ENCODE peak calls at places on chromosomes 11 and 22, in seven cellular contexts. M is neuronal stem cell; K is tibial nerve; Y is CD8-positive, alpha-beta memory T cell; R is body of pancreas; P is mesenchymal stem cell; A is tibial artery. W is an unnamed sample. For H3K4me1, the result is how much of the 10 kb centered on the place peaks cover.

GRCh38 chr22:23079240-23079768 is 9.0 kb downstream of the GNAZ start:
- DNase-seq in M (no peak), K (no peak), Y (no peak), R (no peak), P (no peak), A (no peak), W (no peak)

GRCh38 chr22:24068717-24069116 is 57.6 kb downstream of the CABIN1 start:
- DNase-seq in M (no peak), K (no peak), Y (no peak), R (no peak), P (no peak), A (no peak), W (no peak)

GRCh38 chr11:5274340-5274739 is 4.6 kb upstream of the HBE1 start:
- DNase-seq in M (no peak), K (no peak), Y (no peak), R (no peak), P (peak), A (no peak), W (no peak)

GRCh38 chr11:77710358-77710757 is 72.8 kb upstream of the CLNS1A start:
- DNase-seq in M (no peak), K (no peak), Y (no peak), R (no peak), P (peak), A (no peak), W (no peak)

GRCh38 chr11:34667810-34668582 is 47.1 kb downstream of the EHF start:
- DNase-seq in M (no peak), K (no peak), Y (no peak), R (no peak), P (no peak), A (no peak), W (no peak)

GRCh38 chr11:73387594-73388021 is 11.4 kb downstream of the RELT start:
- DNase-seq in M (no peak), K (no peak), Y (no peak), R (no peak), P (no peak), A (no peak), W (no peak)

GRCh38 chr11:69918938-69919650 is 99.9 kb upstream of the FGF3 start:
- DNase-seq in M (peak), K (no peak), Y (peak), R (peak), P (peak), A (peak), W (peak)

GRCh38 chr11:2120359-2121100 is 18.7 kb downstream of the IGF2 start:
- DNase-seq in M (no peak), K (no peak), Y (no peak), R (no peak), P (no peak), A (no peak), W (no peak)

GRCh38 chr11:72237112-72237931 is 6.7 kb downstream of the PHOX2A start:
- DNase-seq in M (no peak), K (no peak), Y (no peak), R (no peak), P (no peak), A (no peak), W (no peak)

GRCh38 chr22:50267591-50268390 is 2.4 kb downstream of the MAPK11 start:
- DNase-seq in M (no peak), K (peak), Y (peak), R (peak), P (no peak), A (no peak), W (no peak)

GRCh38 chr11:62574363-62575057 is 819 bp upstream of the EEF1G start:
- DNase-seq in M (no peak), K (no peak), Y (no peak), R (peak), P (no peak), A (no peak), W (no peak)

GRCh38 chr11:67626970-67627369 is 2.8 kb downstream of the NUDT8 start:
- DNase-seq in M (no peak), K (no peak), Y (no peak), R (no peak), P (no peak), A (no peak), W (no peak)

GRCh38 chr11:8219257-8220021 is 44.2 kb downstream of the LMO1 start:
- DNase-seq in M (no peak), K (no peak), Y (no peak), R (peak), P (peak), A (no peak), W (no peak)

GRCh38 chr11:132126973-132127900 is 756.8 kb downstream of the NTM start:
- DNase-seq in M (peak), K (peak), Y (no peak), R (peak), P (peak), A (peak), W (peak)

GRCh38 chr11:120142072-120142423 is 4.1 kb upstream of the TRIM29 start:
- DNase-seq in M (no peak), K (no peak), Y (no peak), R (no peak), P (no peak), A (no peak), W (peak)

GRCh38 chr11:58330861-58331260 is 28.0 kb downstream of the OR5B17 start:
- DNase-seq in M (no peak), K (no peak), Y (no peak), R (no peak), P (peak), A (no peak), W (no peak)

GRCh38 chr22:42970029-42970428 is 44.9 kb downstream of the PACSIN2 start:
- DNase-seq in M (no peak), K (no peak), Y (no peak), R (no peak), P (no peak), A (no peak), W (no peak)

GRCh38 chr22:49699476-49699875 is 128.2 kb downstream of the BRD1 start:
- DNase-seq in M (no peak), K (no peak), Y (no peak), R (no peak), P (no peak), A (no peak), W (no peak)

GRCh38 chr11:45646275-45646970 is 19.0 kb downstream of the CHST1 start:
- DNase-seq in M (no peak), K (no peak), Y (no peak), R (no peak), P (peak), A (no peak), W (no peak)

GRCh38 chr11:30155428-30155827 is 75.4 kb upstream of the FSHB start:
- DNase-seq in M (no peak), K (no peak), Y (no peak), R (no peak), P (no peak), A (no peak), W (no peak)

GRCh38 chr11:78424334-78425270 is 7.0 kb upstream of the GAB2 start:
- DNase-seq in M (no peak), K (no peak), Y (no peak), R (no peak), P (peak), A (no peak), W (no peak)

GRCh38 chr11:96863520-96863919 is 473.7 kb downstream of the JRKL start:
- DNase-seq in M (no peak), K (no peak), Y (no peak), R (no peak), P (no peak), A (no peak), W (no peak)

GRCh38 chr11:71215372-71215965 is 36.9 kb downstream of the SHANK2 start:
- DNase-seq in M (no peak), K (no peak), Y (no peak), R (no peak), P (no peak), A (peak), W (no peak)

GRCh38 chr11:79493555-79494171 is 52.8 kb upstream of the TENM4 start:
- DNase-seq in M (peak), K (peak), Y (no peak), R (peak), P (peak), A (peak), W (peak)

GRCh38 chr11:118050208-118050891 is 26.5 kb upstream of the TMPRSS4 start:
- DNase-seq in M (no peak), K (no peak), Y (no peak), R (no peak), P (no peak), A (no peak), W (peak)

GRCh38 chr11:6666302-6667183 is 10.9 kb upstream of the DCHS1 start:
- DNase-seq in M (no peak), K (no peak), Y (no peak), R (no peak), P (no peak), A (no peak), W (no peak)

GRCh38 chr22:39494471-39495120 is 7.5 kb upstream of the MIEF1 start:
- DNase-seq in M (no peak), K (no peak), Y (no peak), R (no peak), P (peak), A (no peak), W (no peak)

GRCh38 chr11:94885133-94885532 is 88.2 kb downstream of the CWC15 start:
- DNase-seq in M (no peak), K (no peak), Y (no peak), R (no peak), P (peak), A (no peak), W (no peak)

GRCh38 chr11:100994966-100995365 is 134.6 kb downstream of the PGR start:
- DNase-seq in M (no peak), K (no peak), Y (no peak), R (no peak), P (no peak), A (no peak), W (no peak)

GRCh38 chr11:65879622-65880021 is at the start of gene CTSW:
- DNase-seq in M (no peak), K (no peak), Y (peak), R (no peak), P (no peak), A (no peak), W (no peak)

GRCh38 chr11:36507824-36508489 is 2.1 kb downstream of the TRAF6 start:
- DNase-seq in M (no peak), K (no peak), Y (no peak), R (peak), P (no peak), A (peak), W (no peak)

GRCh38 chr11:64156235-64157011 is 9.5 kb downstream of the MACROD1 start:
- DNase-seq in M (no peak), K (no peak), Y (no peak), R (no peak), P (no peak), A (no peak), W (no peak)

GRCh38 chr11:73003083-73003482 is 139.0 kb downstream of the FCHSD2 start:
- DNase-seq in M (no peak), K (no peak), Y (no peak), R (no peak), P (no peak), A (no peak), W (no peak)

GRCh38 chr11:112156153-112156552 is 7.7 kb downstream of the IL18 start:
- DNase-seq in M (no peak), K (no peak), Y (no peak), R (no peak), P (no peak), A (no peak), W (no peak)
- H3K4me1 ChIP-seq in M (under half), K (under half), Y (under half), R (under half), P (under half), A (under half), W (under half)

GRCh38 chr11:126892781-126893180 is 107.8 kb downstream of the KIRREL3 start:
- DNase-seq in M (no peak), K (no peak), Y (no peak), R (no peak), P (no peak), A (no peak), W (no peak)

GRCh38 chr11:126891556-126892217 is 108.9 kb downstream of the KIRREL3 start:
- DNase-seq in M (no peak), K (no peak), Y (no peak), R (no peak), P (no peak), A (no peak), W (peak)

GRCh38 chr11:126888126-126888712 is 112.4 kb downstream of the KIRREL3 start:
- DNase-seq in M (no peak), K (no peak), Y (no peak), R (no peak), P (no peak), A (no peak), W (no peak)

GRCh38 chr11:126893796-126894195 is 106.8 kb downstream of the KIRREL3 start:
- DNase-seq in M (no peak), K (no peak), Y (no peak), R (no peak), P (no peak), A (no peak), W (no peak)

GRCh38 chr11:126890561-126890960 is 110.0 kb downstream of the KIRREL3 start:
- DNase-seq in M (no peak), K (no peak), Y (no peak), R (no peak), P (no peak), A (no peak), W (no peak)
- H3K27ac ChIP-seq in M (no peak), K (no peak), Y (no peak), R (no peak), P (no peak), A (no peak), W (no peak)

GRCh38 chr11:9747229-9747628 is 83.4 kb downstream of the SWAP70 start:
- DNase-seq in M (no peak), K (no peak), Y (no peak), R (no peak), P (no peak), A (no peak), W (no peak)

GRCh38 chr11:9747816-9748215 is 83.9 kb downstream of the SWAP70 start:
- DNase-seq in M (no peak), K (no peak), Y (no peak), R (no peak), P (no peak), A (no peak), W (no peak)

GRCh38 chr11:9748361-9748970 is 84.6 kb downstream of the SWAP70 start:
- DNase-seq in M (no peak), K (no peak), Y (peak), R (peak), P (peak), A (peak), W (peak)

GRCh38 chr11:9741260-9741659 is 77.4 kb downstream of the SWAP70 start:
- DNase-seq in M (no peak), K (no peak), Y (no peak), R (no peak), P (no peak), A (no peak), W (no peak)

DNA sequence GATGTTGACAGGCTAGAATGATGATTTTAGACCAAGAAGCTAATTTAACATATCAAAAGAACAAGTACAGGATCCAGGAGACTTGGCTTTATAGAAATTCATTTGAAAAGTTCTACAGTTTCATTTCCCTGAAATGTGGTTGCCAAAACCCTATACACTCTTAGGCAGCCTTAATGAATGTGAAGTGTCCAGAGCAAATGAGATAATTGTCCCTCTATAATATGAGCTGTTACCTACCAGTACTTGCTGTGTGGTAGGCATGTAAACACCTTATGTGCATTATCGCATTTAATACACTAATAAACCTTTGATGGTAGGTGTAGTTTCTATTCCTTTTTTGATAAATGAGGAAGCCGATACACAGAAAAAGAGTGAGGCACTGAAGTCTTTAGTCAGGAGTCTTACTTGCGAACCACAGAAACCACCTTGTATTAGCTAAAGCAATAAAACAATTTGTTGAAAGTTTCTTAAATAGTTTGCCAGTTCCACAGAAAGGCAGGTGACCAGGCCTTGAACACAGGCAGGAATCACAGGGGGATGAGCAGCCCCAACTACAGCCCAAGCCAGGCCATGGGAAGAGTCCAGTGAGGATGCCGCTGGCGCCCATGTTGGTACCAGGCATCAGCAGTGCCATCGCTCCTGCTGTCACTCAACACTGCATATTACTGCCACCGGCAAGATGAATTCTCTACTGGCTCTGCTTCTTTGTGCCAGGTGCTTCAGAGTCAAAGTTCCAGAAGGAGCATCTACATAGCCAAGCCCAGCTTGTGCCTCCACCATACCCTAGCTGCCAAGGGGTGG is 81.7 kb downstream of the SWAP70 start:
- DNase-seq in M (no peak), K (no peak), Y (no peak), R (no peak), P (no peak), A (no peak), W (no peak)
- H3K4me1 ChIP-seq in M (under half), K (under half), Y (under half), R (under half), P (under half), A (under half), W (under half)

GRCh38 chr22:26892401-26893033 is 235.1 kb downstream of the MIAT start:
- DNase-seq in M (no peak), K (no peak), Y (no peak), R (peak), P (peak), A (no peak), W (peak)
- H3K27ac ChIP-seq in M (no peak), K (no peak), Y (no peak), R (no peak), P (no peak), A (peak), W (no peak)

DNA sequence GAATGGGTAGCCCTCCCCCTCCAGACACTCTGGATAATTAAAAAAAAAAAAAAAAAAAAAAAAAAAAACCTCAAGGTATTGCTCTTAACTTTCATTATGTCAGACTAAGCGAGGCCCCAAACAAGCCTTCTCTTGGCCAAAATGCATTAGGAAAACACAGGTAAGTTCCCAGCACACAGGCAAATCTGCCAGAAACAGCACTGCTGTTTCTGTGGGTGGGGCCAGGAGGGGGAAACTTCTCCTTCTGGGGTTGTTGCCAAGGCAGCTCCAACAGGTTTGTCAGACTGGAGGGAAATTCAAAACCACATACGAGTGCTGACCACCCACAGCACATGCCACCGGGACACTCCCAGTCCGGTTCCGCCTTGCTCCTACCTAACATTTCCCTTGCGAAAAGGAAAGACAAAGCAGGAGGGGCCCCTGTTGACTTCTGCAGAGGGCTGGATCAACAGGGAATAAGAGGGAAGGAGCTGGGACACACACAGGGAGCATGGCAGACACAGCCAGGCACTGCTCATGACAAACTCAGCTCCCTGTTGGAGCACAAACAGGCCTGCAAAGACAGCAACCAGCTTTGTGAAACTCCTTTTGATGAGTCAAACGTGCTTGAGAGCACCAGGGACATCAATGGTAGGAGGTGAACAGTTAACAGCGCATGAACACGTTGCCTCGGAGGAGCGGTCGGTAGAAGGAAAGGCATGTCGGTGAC is 55.0 kb downstream of the MYH9 start:
- DNase-seq in M (no peak), K (no peak), Y (peak), R (peak), P (peak), A (no peak), W (no peak)
- H3K4me1 ChIP-seq in M (half or more), K (under half), Y (half or more), R (half or more), P (half or more), A (under half), W (half or more)

W was measured in right atrium auricular region.